ENCODE peak calls at places on chromosomes 5 and 9, in four cellular contexts. K is stimulated activated CD8-positive, alpha-beta memory T cell treated with anti-CD3 and anti-CD28 coated beads, Interleukin-15, amount 100 ng/mL, for 1 hour; A is DMS 273 treated with DMSO at 0.1 percent for 48 hours; E is WTC11. N is an unnamed sample.
A peak's percentile ranks its signal among the peaks of the same experiment; 100 is the strongest.

GRCh38 chr5:159525117-159525516 is 194.8 kb upstream of the IL12B start:
- DNase-seq in K (no peak), A (no peak), E (no peak), N (no peak)

GRCh38 chr5:149310947-149311675 is 34.2 kb upstream of the GRPEL2 start:
- DNase-seq in K (no peak), A (no peak), E (no peak), N (peak; percentile 17)

GRCh38 chr9:104082147-104082546 is 12.0 kb upstream of the SMC2 start:
- DNase-seq in K (no peak), A (no peak), E (no peak), N (no peak)

GRCh38 chr5:82019342-82020138 is 47.7 kb downstream of the ATG10 start:
- DNase-seq in K (no peak), A (no peak), E (no peak), N (peak; percentile 20)

GRCh38 chr5:81789033-81789432 is 38.1 kb upstream of the SSBP2 start:
- DNase-seq in K (no peak), A (no peak), E (no peak), N (no peak)

GRCh38 chr5:175822225-175822624 is 49.2 kb upstream of the CPLX2 start:
- DNase-seq in K (no peak), A (no peak), E (no peak), N (no peak)

GRCh38 chr5:12242960-12243888 is 339.0 kb upstream of the CTNND2 start:
- DNase-seq in K (no peak), A (no peak), E (no peak), N (no peak)

GRCh38 chr5:131973089-131973712 is 27.7 kb upstream of the MEIKIN start:
- DNase-seq in K (no peak), A (no peak), E (no peak), N (no peak)

GRCh38 chr9:134175291-134175807 is 11.0 kb upstream of the RNU6ATAC start:
- DNase-seq in K (no peak), A (no peak), E (peak; percentile 57), N (no peak)

GRCh38 chr5:160165137-160166068 is 46.2 kb upstream of the PWWP2A start:
- DNase-seq in K (no peak), A (peak; percentile 98), E (peak; percentile 64), N (peak; percentile 95)

GRCh38 chr5:120600639-120601038 is 136.5 kb downstream of the PRR16 start:
- DNase-seq in K (no peak), A (no peak), E (no peak), N (no peak)

GRCh38 chr5:170986598-170986997 is 124.8 kb downstream of the RANBP17 start:
- DNase-seq in K (no peak), A (no peak), E (no peak), N (peak; percentile 53)

N was measured in NCI-H2171 treated with DMSO at 0.1 percent for 48 hours.